ENCODE peak calls at places on chromosomes 4 and X, in seven cellular contexts. O, C, V, L, H, P and B are unnamed samples.

GRCh38 chr4:40414673-40415072 is 79.5 kb downstream of the CHRNA9 start:
- DNase-seq in C (no peak), L (no peak), V (no peak), P (no peak), O (no peak), H (no peak), B (no peak)

GRCh38 chr4:103199009-103199408 is 866 bp upstream of the CENPE start:
- DNase-seq in H (no peak), V (no peak), C (no peak), O (no peak), L (no peak), P (no peak), B (no peak)

GRCh38 chrX:45756562-45756961 is 555.9 kb upstream of the DIPK2B start:
- DNase-seq in L (no peak), P (peak; percentile 43), O (no peak), H (no peak), C (no peak), V (no peak), B (no peak)

GRCh38 chr4:152090543-152090942 is 329.7 kb upstream of the GATB start:
- DNase-seq in O (no peak), L (no peak), C (no peak), H (no peak), V (no peak), P (peak; percentile 10), B (no peak)

GRCh38 chr4:83112678-83113428 is 1.7 kb downstream of the PLAC8 start:
- DNase-seq in H (peak; percentile 46), O (no peak), V (no peak), L (no peak), P (peak; percentile 78), C (peak; percentile 17), B (peak; percentile 57)

GRCh38 chrX:69285881-69286545 is 120.8 kb upstream of the PJA1 start:
- DNase-seq in O (peak; percentile 53), L (peak; percentile 62), H (no peak), C (peak; percentile 39), V (peak; percentile 37), P (peak; percentile 3), B (peak; percentile 29)

GRCh38 chrX:130347336-130347735 is 7.6 kb downstream of the SLC25A14 start:
- DNase-seq in C (no peak), O (no peak), H (no peak), P (peak; percentile 58), L (no peak), V (no peak), B (no peak)

GRCh38 chrX:154799554-154800348 is 5.5 kb downstream of the MPP1 start:
- DNase-seq in P (peak; percentile 28), C (no peak), V (no peak), O (peak; percentile 32), H (no peak), L (no peak), B (no peak)

GRCh38 chrX:497201-497710 is 110.5 kb upstream of the PPP2R3B start:
- DNase-seq in O (no peak), H (no peak), C (no peak), P (no peak), L (no peak), V (no peak), B (no peak)

GRCh38 chr4:38050560-38051350 is 90.6 kb downstream of the PTTG2 start:
- DNase-seq in C (no peak), L (no peak), P (peak; percentile 45), V (no peak), O (no peak), H (no peak), B (no peak)

GRCh38 chr4:22129454-22130075 is 181.0 kb upstream of the KCNIP4 start:
- DNase-seq in P (peak; percentile 23), H (peak; percentile 1), L (no peak), O (peak; percentile 6), V (no peak), C (peak; percentile 38), B (peak; percentile 33)

GRCh38 chr4:164446516-164446915 is 307.4 kb upstream of the SMIM31 start:
- DNase-seq in C (no peak), P (peak; percentile 81), O (peak; percentile 11), H (no peak), V (no peak), L (no peak), B (no peak)

GRCh38 chr4:104758574-104758973 is 263.9 kb upstream of the CXXC4 start:
- DNase-seq in P (no peak), V (no peak), O (no peak), L (no peak), H (no peak), C (no peak), B (no peak)

GRCh38 chrX:46551494-46552128 is 6.4 kb upstream of the ZNF674 start:
- DNase-seq in P (peak; percentile 87), O (peak; percentile 27), H (no peak), C (no peak), L (no peak), V (no peak), B (no peak)

GRCh38 chr4:11355224-11355623 is 73.5 kb downstream of the HS3ST1 start:
- DNase-seq in V (no peak), P (no peak), O (no peak), H (no peak), C (no peak), L (no peak), B (no peak)

GRCh38 chr4:97027989-97028388 is 1115.3 kb downstream of the STPG2 start:
- DNase-seq in O (no peak), H (no peak), P (no peak), L (no peak), C (no peak), V (no peak), B (no peak)

GRCh38 chr4:146333895-146334262 is 119.5 kb downstream of the REELD1 start:
- DNase-seq in H (no peak), O (no peak), C (no peak), L (no peak), V (no peak), P (no peak), B (no peak)
- H3K4me3 ChIP-seq in H (peak overlapping the region; percentile 10), O (no peak overlapping the region), C (peak overlapping the region; percentile 49), L (no peak overlapping the region), V (no peak overlapping the region), P (peak overlapping the region; percentile 43), B (peak overlapping the region; percentile 59)

GRCh38 chr4:167424338-167425256 is 190.3 kb upstream of the SPOCK3 start:
- DNase-seq in C (no peak), L (no peak), O (no peak), H (no peak), P (no peak), V (no peak), B (no peak)

GRCh38 chr4:167415461-167415860 is 181.2 kb upstream of the SPOCK3 start:
- DNase-seq in C (no peak), P (no peak), L (no peak), O (no peak), V (no peak), H (no peak), B (no peak)

DNA sequence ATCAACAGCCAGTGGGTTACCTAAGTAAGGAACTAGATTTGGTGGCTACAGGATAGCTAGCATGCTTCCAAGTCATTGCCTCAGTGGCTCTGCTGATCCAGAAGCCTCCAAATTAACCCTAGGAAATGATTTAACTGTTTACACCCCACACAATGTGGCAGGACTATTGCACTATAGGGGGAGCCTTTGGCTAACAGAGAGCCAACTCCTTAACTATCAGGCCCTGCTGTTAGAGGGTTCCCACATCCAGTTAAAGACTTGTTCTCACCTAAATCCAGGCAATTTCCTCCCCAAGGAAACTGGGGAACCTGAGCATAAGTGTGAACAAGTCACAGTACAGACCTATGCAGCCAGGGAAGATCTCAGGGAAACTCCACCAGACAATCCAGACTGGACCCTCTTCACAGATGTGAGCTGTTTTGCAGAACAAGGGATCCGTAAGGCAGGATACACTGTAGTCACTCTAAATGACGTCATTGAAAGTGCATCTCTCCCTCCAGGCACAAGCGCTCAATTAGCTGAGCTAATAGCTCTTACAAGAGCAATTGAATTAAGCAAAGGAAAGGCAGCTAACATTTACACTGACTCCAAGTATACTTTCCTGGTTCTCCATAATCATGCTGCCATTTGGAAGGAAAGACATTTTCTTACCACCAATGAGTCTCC is 185.3 kb upstream of the SPOCK3 start:
- DNase-seq in C (no peak), O (no peak), L (no peak), V (no peak), P (no peak), H (no peak), B (no peak)
- TF ChIP-seq CTCF in C (no peak), O (no peak), L (no peak), V (no peak), P (no peak), H (no peak), B (no peak)

GRCh38 chr4:2085496-2085901 is 26.4 kb downstream of the NAT8L start:
- DNase-seq in V (no peak), C (no peak), L (peak; percentile 23), O (no peak), H (no peak), P (no peak), B (no peak)
- H3K4me3 ChIP-seq in V (no peak overlapping the region), C (no peak overlapping the region), L (no peak overlapping the region), O (no peak overlapping the region), H (no peak overlapping the region), P (no peak overlapping the region), B (no peak overlapping the region)

GRCh38 chrX:8845060-8845459 is 43.9 kb upstream of the FAM9A start:
- DNase-seq in P (peak; percentile 84), C (no peak), L (no peak), V (no peak), H (peak; percentile 29), O (peak; percentile 3), B (no peak)
- TF ChIP-seq CTCF in P (peak; percentile 55), C (no peak), L (no peak), V (no peak), H (peak; percentile 45), O (no peak), B (no peak)

GRCh38 chr4:123869517-123870282 is 473.1 kb downstream of the SPRY1 start:
- DNase-seq in P (peak; percentile 57), H (no peak), L (no peak), O (no peak), C (no peak), V (no peak), B (no peak)

GRCh38 chr4:123862812-123863211 is 466.2 kb downstream of the SPRY1 start:
- DNase-seq in H (no peak), V (no peak), L (no peak), O (no peak), P (no peak), C (no peak), B (no peak)

GRCh38 chr4:123867910-123868587 is 471.5 kb downstream of the SPRY1 start:
- DNase-seq in H (no peak), L (no peak), P (no peak), O (no peak), C (no peak), V (no peak), B (no peak)

GRCh38 chr4:123870283-123870876 is 473.8 kb downstream of the SPRY1 start:
- DNase-seq in H (no peak), L (no peak), O (no peak), P (peak; percentile 70), C (no peak), V (no peak), B (no peak)

GRCh38 chr4:123866796-123867195 is 470.2 kb downstream of the SPRY1 start:
- DNase-seq in V (no peak), C (no peak), H (no peak), L (no peak), O (no peak), P (peak; percentile 79), B (no peak)
- H3K4me3 ChIP-seq in V (no peak overlapping the region), C (no peak overlapping the region), H (no peak overlapping the region), L (no peak overlapping the region), O (no peak overlapping the region), P (no peak overlapping the region), B (no peak overlapping the region)

GRCh38 chrX:83469551-83469950 is 38.5 kb upstream of the POU3F4 start:
- DNase-seq in O (peak; percentile 1), H (no peak), C (peak; percentile 62), P (peak; percentile 16), V (no peak), L (no peak), B (peak; percentile 38)
- TF ChIP-seq CTCF in O (no peak), H (no peak), C (peak; percentile 67), P (no peak), V (no peak), L (peak; percentile 44), B (peak; percentile 37)